ENCODE peak calls at places on chromosomes 1 and 21, in four cellular contexts. M is mesothelial cell of epicardium; Q is cardiac muscle cell; H is CD4-positive, alpha-beta memory T cell. J is an unnamed sample.

GRCh38 chr1:66957938-66958337 is 33.1 kb downstream of the MIER1 start:
- DNase-seq in M (no peak), Q (no peak), H (no peak), J (no peak)

GRCh38 chr1:211603191-211603701 is 24.3 kb upstream of the SLC30A1 start:
- DNase-seq in M (no peak), Q (peak), H (no peak), J (no peak)

GRCh38 chr1:19315378-19316206 is 3.5 kb downstream of the SLC66A1 start:
- DNase-seq in M (no peak), Q (peak), H (no peak), J (no peak)

GRCh38 chr1:150127868-150128267 is 21.8 kb upstream of the PLEKHO1 start:
- DNase-seq in M (no peak), Q (no peak), H (no peak), J (no peak)

GRCh38 chr1:156006666-156007376 is 13.9 kb downstream of the SSR2 start:
- DNase-seq in M (no peak), Q (no peak), H (no peak), J (no peak)

GRCh38 chr1:32250893-32251716 is at the start of gene LCK:
- DNase-seq in M (no peak), Q (no peak), H (peak), J (peak)

GRCh38 chr1:229230893-229231753 is 39.8 kb upstream of the RAB4A start:
- DNase-seq in M (no peak), Q (peak), H (no peak), J (no peak)

GRCh38 chr1:72000809-72001208 is 281.5 kb downstream of the NEGR1 start:
- DNase-seq in M (no peak), Q (peak), H (no peak), J (no peak)

GRCh38 chr1:45340816-45341215 is 576 bp upstream of the MUTYH start:
- DNase-seq in M (no peak), Q (peak), H (no peak), J (peak)

GRCh38 chr1:25173809-25174320 is 58.4 kb downstream of the SYF2 start:
- DNase-seq in M (no peak), Q (no peak), H (no peak), J (no peak)

GRCh38 chr1:228114827-228115226 is 5.7 kb upstream of the MRPL55 start:
- DNase-seq in M (no peak), Q (no peak), H (no peak), J (no peak)

GRCh38 chr1:194295690-194296089 is 1109.3 kb upstream of the B3GALT2 start:
- DNase-seq in M (no peak), Q (peak), H (peak), J (peak)

GRCh38 chr1:174968750-174969244 is 30.9 kb upstream of the CACYBP start:
- DNase-seq in M (no peak), Q (peak), H (peak), J (peak)

GRCh38 chr1:229579101-229579651 is 20.7 kb upstream of the ABCB10 start:
- DNase-seq in M (no peak), Q (peak), H (no peak), J (no peak)

GRCh38 chr1:243482237-243483022 is 226.6 kb downstream of the SDCCAG8 start:
- DNase-seq in M (no peak), Q (peak), H (no peak), J (no peak)

GRCh38 chr1:217660353-217661062 is 29.4 kb downstream of the SPATA17 start:
- DNase-seq in M (no peak), Q (peak), H (no peak), J (no peak)

GRCh38 chr1:44720281-44720680 is 10.7 kb downstream of the RNU5D-1 start:
- DNase-seq in M (no peak), Q (no peak), H (no peak), J (no peak)

GRCh38 chr1:229203030-229203751 is 67.7 kb upstream of the RAB4A start:
- DNase-seq in M (peak), Q (peak), H (no peak), J (no peak)

GRCh38 chr21:15653710-15654109 is 76.1 kb upstream of the USP25 start:
- DNase-seq in M (no peak), Q (no peak), H (no peak), J (no peak)

GRCh38 chr1:27528701-27529637 is 39.0 kb upstream of the WASF2 start:
- DNase-seq in M (no peak), Q (peak), H (no peak), J (no peak)

J was measured in central memory CD4-positive, alpha-beta T cell.